ENCODE peak calls at places on chromosomes 16 and 17, in eight cellular contexts. G is GM12878, K is body of pancreas, A is ovary, X is gastrocnemius medialis, Z is heart left ventricle, M is tibial nerve, Y is A549. E is an unnamed sample.

GRCh38 chr16:1981398-1981836 is at the start of gene NOXO1:
- DNase-seq in Z (no peak), X (no peak), K (no peak), G (no peak), M (no peak), A (no peak), Y (no peak), E (no peak)

GRCh38 chr17:74392848-74393247 is 25.5 kb downstream of the GPR142 start:
- DNase-seq in G (no peak), A (no peak), M (no peak), K (no peak), Y (no peak), Z (no peak), X (no peak), E (no peak)

GRCh38 chr16:22373662-22374310 is 633 bp downstream of the CDR2 start:
- DNase-seq in K (peak; percentile 66), A (peak; percentile 43), Y (no peak), X (peak; percentile 34), G (no peak), Z (peak; percentile 52), M (peak; percentile 17), E (peak; percentile 91)

GRCh38 chr17:33642002-33642401 is 348.9 kb upstream of the ASIC2 start:
- DNase-seq in M (no peak), K (no peak), G (no peak), Y (peak; percentile 11), Z (no peak), A (no peak), X (no peak), E (no peak)

GRCh38 chr16:85796599-85796998 is 2.7 kb downstream of the EMC8 start:
- DNase-seq in G (no peak), M (no peak), Y (no peak), X (no peak), Z (no peak), A (no peak), K (no peak), E (no peak)

GRCh38 chr17:62663304-62663703 is 35.8 kb downstream of the MRC2 start:
- DNase-seq in A (no peak), M (no peak), X (no peak), Z (no peak), K (no peak), Y (no peak), G (no peak), E (no peak)

GRCh38 chr17:16973760-16974540 is 2.0 kb upstream of the TNFRSF13B start:
- DNase-seq in K (no peak), A (no peak), Z (no peak), M (no peak), G (peak; percentile 88), X (no peak), Y (no peak), E (no peak)

GRCh38 chr17:80712089-80712488 is 167.5 kb downstream of the RPTOR start:
- DNase-seq in G (no peak), Y (no peak), X (no peak), M (no peak), K (no peak), A (no peak), Z (no peak), E (no peak)

GRCh38 chr17:30476726-30477082 is 504 bp upstream of the GOSR1 start:
- DNase-seq in K (no peak), X (no peak), Z (no peak), M (no peak), A (no peak), Y (no peak), G (no peak), E (no peak)

GRCh38 chr17:67636841-67637240 is 80.9 kb upstream of the NOL11 start:
- DNase-seq in A (no peak), G (no peak), X (no peak), Z (no peak), K (peak; percentile 19), Y (no peak), M (no peak), E (no peak)

GRCh38 chr16:84514295-84514873 is 9.9 kb upstream of the MEAK7 start:
- DNase-seq in K (no peak), Y (no peak), G (no peak), A (no peak), X (no peak), Z (no peak), M (no peak), E (no peak)

GRCh38 chr17:79802736-79803420 is 6.0 kb upstream of the CBX8 start:
- DNase-seq in K (no peak), Z (no peak), X (no peak), Y (no peak), G (no peak), M (no peak), A (no peak), E (peak; percentile 67)

GRCh38 chr16:19005561-19006445 is 22.1 kb downstream of the TMC7 start:
- DNase-seq in M (peak; percentile 10), X (peak; percentile 40), A (no peak), K (no peak), Z (peak; percentile 45), G (no peak), Y (peak; percentile 76), E (no peak)

GRCh38 chr17:41835214-41835799 is 725 bp downstream of the NT5C3B start:
- DNase-seq in Z (no peak), Y (no peak), A (no peak), K (no peak), M (no peak), G (no peak), X (no peak), E (no peak)

GRCh38 chr17:18258356-18259038 is at the start of gene FLII:
- DNase-seq in K (peak; percentile 56), M (peak; percentile 22), X (peak; percentile 49), Z (peak; percentile 64), G (no peak), A (peak; percentile 48), Y (peak; percentile 70), E (peak; percentile 94)

GRCh38 chr16:730666-731509 is 4.0 kb downstream of the HAGHL start:
- DNase-seq in Z (no peak), Y (no peak), K (no peak), X (no peak), M (no peak), G (no peak), A (no peak), E (peak; percentile 56)
- TF ChIP-seq POLR2A in Z (no peak), Y (no peak), K (no peak), X (no peak), M (no peak), G (peak; percentile 42), A (no peak), E (no peak)

DNA sequence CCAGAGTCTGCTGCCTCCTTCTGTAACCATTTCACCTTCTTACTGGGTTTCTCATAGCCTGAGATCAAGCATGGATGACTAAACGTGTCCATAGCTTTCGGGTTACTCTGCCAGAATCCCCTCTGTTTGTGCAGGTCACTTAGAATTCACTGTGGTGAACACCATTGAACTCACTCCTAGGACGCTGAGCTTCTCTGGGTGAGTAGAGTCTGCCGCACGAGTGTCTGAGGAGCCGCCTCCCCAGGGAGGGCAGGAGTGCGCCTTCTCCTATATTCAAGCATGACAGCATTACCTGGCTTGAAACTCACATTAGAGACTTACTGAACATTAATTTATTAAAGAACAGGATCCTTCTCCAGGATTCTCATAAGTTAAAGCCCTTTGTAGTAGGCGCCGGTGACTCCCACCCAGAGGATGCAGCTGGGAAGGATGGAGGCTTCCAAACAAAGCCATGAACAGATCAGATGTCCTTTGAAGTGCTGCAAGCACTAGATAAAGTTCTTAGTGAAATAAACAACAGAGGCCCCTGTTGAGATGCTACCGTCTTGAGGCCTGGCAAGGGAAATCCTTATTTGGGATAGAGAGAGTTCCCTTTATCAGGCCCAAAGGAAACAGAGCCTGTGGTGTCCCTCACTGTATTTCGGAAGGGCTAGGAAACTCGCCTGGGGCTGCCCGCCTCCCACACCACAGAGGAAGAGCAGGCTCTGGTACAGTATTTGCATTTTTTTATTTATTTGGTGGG is 144.5 kb upstream of the PLCG2 start:
- DNase-seq in Z (no peak), G (no peak), K (no peak), X (no peak), A (peak; percentile 39), M (no peak), Y (no peak), E (no peak)
- H3K9me3 ChIP-seq in Z (no peaks in the 10 kb centered on the region), G (no peaks in the 10 kb centered on the region), K (no peaks in the 10 kb centered on the region), X (no peaks in the 10 kb centered on the region), A (no peaks in the 10 kb centered on the region), M (no peaks in the 10 kb centered on the region), Y (no peaks in the 10 kb centered on the region), E (no peaks in the 10 kb centered on the region)

GRCh38 chr17:19781488-19782458 is 33.7 kb upstream of the ALDH3A1 start:
- DNase-seq in M (no peak), G (no peak), Z (no peak), Y (no peak), K (no peak), X (no peak), A (no peak), E (no peak)
- TF ChIP-seq POLR2A in M (no peak), G (no peak), Z (no peak), Y (no peak), K (no peak), X (no peak), A (no peak), E (no peak)

GRCh38 chr16:35404273-35404672 is 1944.9 kb downstream of the TP53TG3F start:
- DNase-seq in A (no peak), K (no peak), G (no peak), M (no peak), X (no peak), Z (no peak), Y (no peak), E (no peak)
- H3K9me3 ChIP-seq in A (no peaks in the 10 kb centered on the region), K (no peaks in the 10 kb centered on the region), G (no peaks in the 10 kb centered on the region), M (no peaks in the 10 kb centered on the region), X (no peaks in the 10 kb centered on the region), Z (no peaks in the 10 kb centered on the region), Y (no peaks in the 10 kb centered on the region), E (no peaks in the 10 kb centered on the region)

GRCh38 chr16:75251280-75252048 is at the start of gene BCAR1:
- DNase-seq in X (peak; percentile 85), A (peak; percentile 86), Z (peak; percentile 95), M (peak; percentile 63), G (no peak), K (peak; percentile 89), Y (peak; percentile 85), E (peak; percentile 97)
- TF ChIP-seq POLR2A in X (peak; percentile 91), A (peak; percentile 15), Z (no peak), M (peak; percentile 86), G (no peak), K (peak; percentile 35), Y (peak; percentile 65), E (no peak)

E was measured in upper lobe of left lung.